ENCODE peak calls at places on chromosomes 6 and 20, in nine cellular contexts. T is epithelial cell of esophagus, J is cardiac fibroblast, K is stomach, B is tibial artery, G is esophagus squamous epithelium, Z is cardiac muscle cell, V is HFF-Myc, A is epithelial cell of proximal tubule. E is an unnamed sample.

GRCh38 chr6:130187335-130188206 is 35.2 kb downstream of the SAMD3 start:
- DNase-seq in T (no peak), J (no peak), K (no peak), B (no peak), G (no peak), Z (no peak), V (no peak), A (no peak), E (no peak)

GRCh38 chr6:57033228-57033627 is 13.3 kb upstream of the KIAA1586 start:
- DNase-seq in T (no peak), J (no peak), K (no peak), B (no peak), G (no peak), Z (no peak), V (no peak), A (no peak), E (no peak)

GRCh38 chr6:20069130-20069529 is 143.1 kb downstream of the MBOAT1 start:
- DNase-seq in T (no peak), J (no peak), K (no peak), B (no peak), G (no peak), Z (no peak), V (no peak), A (no peak), E (no peak)

GRCh38 chr20:12207875-12208274 is 290.2 kb downstream of the BTBD3 start:
- DNase-seq in T (peak; percentile 54), J (peak; percentile 67), K (peak; percentile 26), B (no peak), G (no peak), Z (peak; percentile 39), V (peak; percentile 7), A (no peak), E (no peak)

GRCh38 chr6:25889877-25890853 is 16.1 kb upstream of the SLC17A3 start:
- DNase-seq in T (peak; percentile 57), J (peak; percentile 74), K (no peak), B (no peak), G (no peak), Z (peak; percentile 67), V (peak; percentile 19), A (no peak), E (no peak)

GRCh38 chr20:52313335-52313963 is 121.9 kb upstream of the ZFP64 start:
- DNase-seq in T (peak; percentile 49), J (peak; percentile 60), K (no peak), B (no peak), G (no peak), Z (peak; percentile 60), V (peak; percentile 22), A (peak; percentile 1), E (peak; percentile 17)

GRCh38 chr20:16158976-16159286 is 414.3 kb downstream of the KIF16B start:
- DNase-seq in T (no peak), J (no peak), K (no peak), B (no peak), G (no peak), Z (no peak), V (no peak), A (no peak), E (no peak)

GRCh38 chr20:57199656-57200405 is 66.6 kb downstream of the BMP7 start:
- DNase-seq in T (no peak), J (no peak), K (no peak), B (no peak), G (no peak), Z (no peak), V (no peak), A (no peak), E (no peak)

GRCh38 chr20:24535956-24536730 is 66.7 kb downstream of the SYNDIG1 start:
- DNase-seq in T (no peak), J (no peak), K (no peak), B (no peak), G (no peak), Z (no peak), V (no peak), A (no peak), E (no peak)

GRCh38 chr20:10761232-10761631 is 87.4 kb upstream of the JAG1 start:
- DNase-seq in T (peak; percentile 99), J (peak; percentile 76), K (no peak), B (no peak), G (no peak), Z (no peak), V (no peak), A (no peak), E (no peak)

GRCh38 chr20:54014301-54014914 is 56.0 kb downstream of the BCAS1 start:
- DNase-seq in T (no peak), J (no peak), K (no peak), B (no peak), G (no peak), Z (no peak), V (no peak), A (no peak), E (no peak)

GRCh38 chr6:10487668-10488327 is 33.4 kb upstream of the GCNT2 start:
- DNase-seq in T (no peak), J (no peak), K (no peak), B (no peak), G (no peak), Z (peak; percentile 79), V (no peak), A (no peak), E (no peak)

GRCh38 chr6:140572129-140572528 is 1197.7 kb upstream of the CITED2 start:
- DNase-seq in T (peak; percentile 82), J (peak; percentile 95), K (no peak), B (no peak), G (no peak), Z (no peak), V (peak; percentile 84), A (peak; percentile 9), E (no peak)

GRCh38 chr20:51460569-51461265 is 81.8 kb downstream of the NFATC2 start:
- DNase-seq in T (no peak), J (no peak), K (no peak), B (no peak), G (no peak), Z (no peak), V (no peak), A (no peak), E (no peak)

GRCh38 chr6:16331328-16332174 is 93.2 kb downstream of the GMPR start:
- DNase-seq in T (peak; percentile 82), J (peak; percentile 87), K (peak; percentile 72), B (peak; percentile 56), G (no peak), Z (peak; percentile 81), V (no peak), A (no peak), E (peak; percentile 67)

GRCh38 chr6:165274611-165275010 is 34.8 kb downstream of the C6orf118 start:
- DNase-seq in T (no peak), J (no peak), K (no peak), B (no peak), G (no peak), Z (no peak), V (no peak), A (no peak), E (no peak)

GRCh38 chr6:125287718-125288117 is 14.0 kb downstream of the HDDC2 start:
- DNase-seq in T (no peak), J (no peak), K (no peak), B (no peak), G (no peak), Z (no peak), V (no peak), A (no peak), E (no peak)
- H3K4me3 ChIP-seq in T (no peak overlapping the region), J (no peak overlapping the region), K (no peak overlapping the region), B (no peak overlapping the region), G (no peak overlapping the region), Z (no peak overlapping the region), V (no peak overlapping the region), A (no peak overlapping the region), E (no peak overlapping the region)

GRCh38 chr6:34819571-34820480 is 27.9 kb downstream of the BLTP3A start:
- DNase-seq in T (no peak), J (no peak), K (no peak), B (no peak), G (no peak), Z (no peak), V (no peak), A (no peak), E (no peak)
- TF ChIP-seq CTCF in T (no peak), J (no peak), K (no peak), B (no peak), G (no peak), Z (no peak), V (no peak), A (no peak), E (no peak)

GRCh38 chr6:134020071-134020470 is 32.4 kb downstream of the SLC2A12 start:
- DNase-seq in T (no peak), J (no peak), K (no peak), B (no peak), G (no peak), Z (no peak), V (no peak), A (no peak), E (no peak)

GRCh38 chr6:134020543-134020942 is 31.9 kb downstream of the SLC2A12 start:
- DNase-seq in T (no peak), J (no peak), K (no peak), B (no peak), G (no peak), Z (no peak), V (no peak), A (no peak), E (no peak)

GRCh38 chr6:134022650-134023049 is 29.8 kb downstream of the SLC2A12 start:
- DNase-seq in T (no peak), J (no peak), K (no peak), B (no peak), G (no peak), Z (no peak), V (no peak), A (no peak), E (no peak)

GRCh38 chr6:134021396-134022122 is 30.9 kb downstream of the SLC2A12 start:
- DNase-seq in T (no peak), J (no peak), K (no peak), B (no peak), G (no peak), Z (no peak), V (no peak), A (no peak), E (no peak)

DNA sequence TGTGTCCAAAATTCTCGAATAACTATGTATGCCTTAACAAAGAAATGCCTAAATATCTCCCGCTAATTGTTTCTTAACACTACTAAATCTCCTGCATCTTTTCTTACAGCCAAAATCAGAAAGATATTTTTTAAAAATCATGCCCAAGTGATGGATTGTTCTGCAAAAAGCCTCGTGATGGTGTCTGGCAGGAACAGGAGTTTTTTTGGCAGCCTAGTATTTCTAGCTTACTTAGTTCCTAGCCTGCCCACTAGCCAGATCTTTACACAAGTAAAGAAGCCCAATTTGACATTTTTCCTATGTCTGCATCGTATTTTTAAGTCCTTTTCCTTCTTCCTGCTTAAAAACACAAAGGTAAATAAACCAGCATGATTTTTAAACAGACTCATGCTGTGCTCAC is 31.5 kb downstream of the SLC2A12 start:
- DNase-seq in T (no peak), J (no peak), K (no peak), B (no peak), G (no peak), Z (no peak), V (no peak), A (no peak), E (no peak)
- H3K4me3 ChIP-seq in T (no peak overlapping the region), J (no peak overlapping the region), K (no peak overlapping the region), B (no peak overlapping the region), G (no peak overlapping the region), Z (no peak overlapping the region), V (no peak overlapping the region), A (no peak overlapping the region), E (no peak overlapping the region)

DNA sequence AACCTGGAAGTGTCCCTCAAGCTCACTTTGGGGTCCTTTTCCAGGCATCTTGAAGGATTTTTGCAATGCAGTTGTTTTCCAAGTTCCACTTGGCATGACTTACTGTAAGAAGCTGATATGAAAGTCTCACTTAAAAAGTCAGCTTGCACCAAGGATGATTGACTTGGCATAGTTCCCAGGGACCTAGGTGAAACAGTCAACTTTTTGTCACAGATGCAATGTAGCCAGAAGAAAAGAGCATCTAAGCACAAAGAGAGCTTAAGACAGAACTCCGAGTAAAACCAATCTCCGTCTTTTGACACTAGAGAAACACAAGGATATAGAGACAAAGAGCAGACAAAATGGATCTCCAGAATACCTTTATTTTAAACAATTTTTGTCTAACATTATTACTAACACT is 2.6 kb upstream of the ZSCAN12 start:
- DNase-seq in T (no peak), J (no peak), K (no peak), B (no peak), G (no peak), Z (no peak), V (no peak), A (no peak), E (no peak)
- TF ChIP-seq CTCF in T (no peak), J (no peak), K (no peak), B (no peak), G (no peak), Z (no peak), V (no peak), A (no peak), E (no peak)